ENCODE peak calls at places on chromosomes 16 and 17, in four cellular contexts. One of them, this sample, is unnamed.

GRCh38 chr16:54026456-54026855 is 260.1 kb downstream of the IRX3 start:
- DNase-seq in SK-N-SH: no peak
- DNase-seq in K562: no peak
- DNase-seq in HepG2: no peak
- DNase-seq in this sample: no peak

GRCh38 chr16:17555176-17555575 is 84.4 kb upstream of the XYLT1 start:
- DNase-seq in K562: no peak
- DNase-seq in SK-N-SH: no peak
- DNase-seq in HepG2: no peak
- DNase-seq in this sample: no peak

GRCh38 chr17:49266233-49266632 is 35.6 kb upstream of the PHOSPHO1 start:
- DNase-seq in HepG2: no peak
- DNase-seq in SK-N-SH: no peak
- DNase-seq in K562: no peak
- DNase-seq in this sample: no peak

GRCh38 chr17:58278661-58279015 is 2.1 kb downstream of the MPO start:
- DNase-seq in K562: no peak
- DNase-seq in HepG2: no peak
- DNase-seq in SK-N-SH: peak; percentile 58
- DNase-seq in this sample: no peak

GRCh38 chr16:48862087-48862532 is 252.1 kb upstream of the N4BP1 start:
- DNase-seq in K562: no peak
- DNase-seq in HepG2: no peak
- DNase-seq in SK-N-SH: no peak
- DNase-seq in this sample: peak; percentile 19

GRCh38 chr17:14737984-14738651 is 437.2 kb downstream of the HS3ST3B1 start:
- DNase-seq in HepG2: peak; percentile 97
- DNase-seq in SK-N-SH: no peak
- DNase-seq in K562: peak; percentile 13
- DNase-seq in this sample: no peak

GRCh38 chr16:57145046-57145963 is 40.5 kb downstream of the PSME3IP1 start:
- DNase-seq in SK-N-SH: no peak
- DNase-seq in HepG2: no peak
- DNase-seq in K562: peak; percentile 78
- DNase-seq in this sample: no peak

GRCh38 chr16:29806641-29807425 is 504 bp downstream of the MAZ start:
- DNase-seq in K562: peak; percentile 77
- DNase-seq in HepG2: peak; percentile 76
- DNase-seq in SK-N-SH: peak; percentile 70
- DNase-seq in this sample: peak; percentile 68

GRCh38 chr17:75812096-75813001 is 27.7 kb downstream of the UNK start:
- DNase-seq in SK-N-SH: peak; percentile 20
- DNase-seq in HepG2: no peak
- DNase-seq in K562: no peak
- DNase-seq in this sample: no peak

GRCh38 chr17:918102-918740 is 61.4 kb downstream of the NXN start:
- DNase-seq in HepG2: no peak
- DNase-seq in K562: no peak
- DNase-seq in SK-N-SH: no peak
- DNase-seq in this sample: no peak

GRCh38 chr16:15861996-15862395 is 5.2 kb upstream of the MYH11 start:
- DNase-seq in SK-N-SH: no peak
- DNase-seq in HepG2: no peak
- DNase-seq in K562: no peak
- DNase-seq in this sample: no peak

GRCh38 chr16:10013364-10013763 is 168.9 kb downstream of the GRIN2A start:
- DNase-seq in SK-N-SH: no peak
- DNase-seq in HepG2: no peak
- DNase-seq in K562: no peak
- DNase-seq in this sample: no peak

GRCh38 chr17:75277664-75278071 is 6.6 kb upstream of the MIF4GD start:
- DNase-seq in K562: no peak
- DNase-seq in HepG2: no peak
- DNase-seq in SK-N-SH: no peak
- DNase-seq in this sample: no peak

GRCh38 chr17:245611-246010 is 64.2 kb upstream of the DOC2B start:
- DNase-seq in SK-N-SH: no peak
- DNase-seq in HepG2: no peak
- DNase-seq in K562: no peak
- DNase-seq in this sample: peak; percentile 5

GRCh38 chr16:81697886-81698635 is 81.0 kb upstream of the PLCG2 start:
- DNase-seq in SK-N-SH: no peak
- DNase-seq in HepG2: no peak
- DNase-seq in K562: no peak
- DNase-seq in this sample: no peak

GRCh38 chr17:10033982-10034381 is 128.9 kb upstream of the RCVRN start:
- DNase-seq in HepG2: no peak
- DNase-seq in K562: no peak
- DNase-seq in SK-N-SH: no peak
- DNase-seq in this sample: no peak

GRCh38 chr17:34581446-34582184 is 2.2 kb downstream of the TMEM132E start:
- DNase-seq in SK-N-SH: peak; percentile 70
- DNase-seq in HepG2: no peak
- DNase-seq in K562: no peak
- DNase-seq in this sample: no peak

GRCh38 chr16:58047557-58048348 is 22.2 kb downstream of the MMP15 start:
- DNase-seq in K562: peak; percentile 45
- DNase-seq in SK-N-SH: peak; percentile 37
- DNase-seq in HepG2: no peak
- DNase-seq in this sample: no peak

GRCh38 chr16:28291651-28292626 is at the start of gene SBK1:
- DNase-seq in SK-N-SH: peak; percentile 98
- DNase-seq in HepG2: peak; percentile 40
- DNase-seq in K562: peak; percentile 95
- DNase-seq in this sample: peak; percentile 80

GRCh38 chr16:30064746-30065111 is 831 bp upstream of the ALDOA start:
- DNase-seq in SK-N-SH: no peak
- DNase-seq in HepG2: no peak
- DNase-seq in K562: no peak
- DNase-seq in this sample: no peak

GRCh38 chr17:60971515-60972369 is 294.1 kb downstream of the BCAS3 start:
- DNase-seq in K562: peak; percentile 23
- DNase-seq in HepG2: peak; percentile 56
- DNase-seq in SK-N-SH: peak; percentile 71
- DNase-seq in this sample: peak; percentile 49

GRCh38 chr17:28193241-28193640 is 125.8 kb upstream of the TMEM97 start:
- DNase-seq in SK-N-SH: no peak
- DNase-seq in HepG2: no peak
- DNase-seq in K562: no peak
- DNase-seq in this sample: no peak

GRCh38 chr17:9959377-9959981 is 54.4 kb upstream of the RCVRN start:
- DNase-seq in K562: peak; percentile 38
- DNase-seq in SK-N-SH: peak; percentile 71
- DNase-seq in HepG2: peak; percentile 15
- DNase-seq in this sample: peak; percentile 83

GRCh38 chr16:27253526-27253930 is 15.0 kb downstream of the NSMCE1 start:
- DNase-seq in SK-N-SH: no peak
- DNase-seq in K562: no peak
- DNase-seq in HepG2: no peak
- DNase-seq in this sample: no peak

GRCh38 chr17:80892900-80893603 is 98.6 kb upstream of the CHMP6 start:
- DNase-seq in SK-N-SH: no peak
- DNase-seq in HepG2: no peak
- DNase-seq in K562: no peak
- DNase-seq in this sample: no peak

GRCh38 chr16:23174622-23175021 is 7.9 kb upstream of the SCNN1G start:
- DNase-seq in K562: no peak
- DNase-seq in SK-N-SH: no peak
- DNase-seq in HepG2: no peak
- DNase-seq in this sample: no peak

GRCh38 chr17:3004150-3004801 is 59.1 kb downstream of the OR1D5 start:
- DNase-seq in HepG2: peak; percentile 78
- DNase-seq in K562: no peak
- DNase-seq in SK-N-SH: peak; percentile 97
- DNase-seq in this sample: no peak

GRCh38 chr17:67448449-67448848 is 71.4 kb downstream of the PITPNC1 start:
- DNase-seq in SK-N-SH: no peak
- DNase-seq in K562: no peak
- DNase-seq in HepG2: no peak
- DNase-seq in this sample: no peak

GRCh38 chr17:60107526-60108257 is 29.0 kb upstream of the HEATR6 start:
- DNase-seq in SK-N-SH: no peak
- DNase-seq in K562: peak; percentile 4
- DNase-seq in HepG2: no peak
- DNase-seq in this sample: no peak

GRCh38 chr16:85568519-85568918 is 44.6 kb upstream of the GSE1 start:
- DNase-seq in HepG2: no peak
- DNase-seq in K562: peak; percentile 74
- DNase-seq in SK-N-SH: no peak
- DNase-seq in this sample: no peak

GRCh38 chr17:79607941-79608728 is 2.7 kb downstream of the RBFOX3 start:
- DNase-seq in HepG2: no peak
- DNase-seq in K562: peak; percentile 68
- DNase-seq in SK-N-SH: peak; percentile 58
- DNase-seq in this sample: peak; percentile 79

GRCh38 chr17:63911657-63912100 is 621 bp upstream of the CSHL1 start:
- DNase-seq in HepG2: no peak
- DNase-seq in K562: peak; percentile 74
- DNase-seq in SK-N-SH: peak; percentile 88
- DNase-seq in this sample: peak; percentile 77

GRCh38 chr16:21598676-21599157 is 660 bp upstream of the METTL9 start:
- DNase-seq in HepG2: no peak
- DNase-seq in SK-N-SH: no peak
- DNase-seq in K562: peak; percentile 20
- DNase-seq in this sample: peak; percentile 24

GRCh38 chr17:81050645-81051625 is 16.0 kb downstream of the BAIAP2 start:
- DNase-seq in HepG2: no peak
- DNase-seq in K562: no peak
- DNase-seq in SK-N-SH: no peak
- DNase-seq in this sample: no peak

GRCh38 chr17:38701504-38702165 is 3.4 kb upstream of the MLLT6 start:
- DNase-seq in HepG2: peak; percentile 49
- DNase-seq in SK-N-SH: no peak
- DNase-seq in K562: peak; percentile 61
- DNase-seq in this sample: no peak
- TF ChIP-seq FOXJ3 in HepG2: no peak
- TF ChIP-seq FOXJ3 in SK-N-SH: no peak
- TF ChIP-seq FOXJ3 in K562: no peak
- TF ChIP-seq FOXJ3 in this sample: no peak

GRCh38 chr16:71448274-71448866 is 6.5 kb upstream of the TLE7 start:
- DNase-seq in K562: no peak
- DNase-seq in HepG2: no peak
- DNase-seq in SK-N-SH: no peak
- DNase-seq in this sample: no peak
- TF ChIP-seq FOXJ3 in K562: no peak
- TF ChIP-seq FOXJ3 in HepG2: no peak
- TF ChIP-seq FOXJ3 in SK-N-SH: no peak
- TF ChIP-seq FOXJ3 in this sample: no peak

GRCh38 chr16:66902648-66903543 is 15.8 kb downstream of the CDH16 start:
- DNase-seq in K562: no peak
- DNase-seq in HepG2: no peak
- DNase-seq in SK-N-SH: peak; percentile 16
- DNase-seq in this sample: no peak

GRCh38 chr16:66905633-66906539 is 12.8 kb downstream of the CDH16 start:
- DNase-seq in K562: peak; percentile 95
- DNase-seq in HepG2: peak; percentile 99
- DNase-seq in SK-N-SH: peak; percentile 41
- DNase-seq in this sample: peak; percentile 55

GRCh38 chr16:66904428-66904845 is 14.2 kb downstream of the CDH16 start:
- DNase-seq in K562: no peak
- DNase-seq in HepG2: no peak
- DNase-seq in SK-N-SH: peak; percentile 14
- DNase-seq in this sample: no peak

GRCh38 chr16:66904846-66905632 is 13.6 kb downstream of the CDH16 start:
- DNase-seq in HepG2: peak; percentile 88
- DNase-seq in K562: no peak
- DNase-seq in SK-N-SH: peak; percentile 10
- DNase-seq in this sample: no peak

DNA sequence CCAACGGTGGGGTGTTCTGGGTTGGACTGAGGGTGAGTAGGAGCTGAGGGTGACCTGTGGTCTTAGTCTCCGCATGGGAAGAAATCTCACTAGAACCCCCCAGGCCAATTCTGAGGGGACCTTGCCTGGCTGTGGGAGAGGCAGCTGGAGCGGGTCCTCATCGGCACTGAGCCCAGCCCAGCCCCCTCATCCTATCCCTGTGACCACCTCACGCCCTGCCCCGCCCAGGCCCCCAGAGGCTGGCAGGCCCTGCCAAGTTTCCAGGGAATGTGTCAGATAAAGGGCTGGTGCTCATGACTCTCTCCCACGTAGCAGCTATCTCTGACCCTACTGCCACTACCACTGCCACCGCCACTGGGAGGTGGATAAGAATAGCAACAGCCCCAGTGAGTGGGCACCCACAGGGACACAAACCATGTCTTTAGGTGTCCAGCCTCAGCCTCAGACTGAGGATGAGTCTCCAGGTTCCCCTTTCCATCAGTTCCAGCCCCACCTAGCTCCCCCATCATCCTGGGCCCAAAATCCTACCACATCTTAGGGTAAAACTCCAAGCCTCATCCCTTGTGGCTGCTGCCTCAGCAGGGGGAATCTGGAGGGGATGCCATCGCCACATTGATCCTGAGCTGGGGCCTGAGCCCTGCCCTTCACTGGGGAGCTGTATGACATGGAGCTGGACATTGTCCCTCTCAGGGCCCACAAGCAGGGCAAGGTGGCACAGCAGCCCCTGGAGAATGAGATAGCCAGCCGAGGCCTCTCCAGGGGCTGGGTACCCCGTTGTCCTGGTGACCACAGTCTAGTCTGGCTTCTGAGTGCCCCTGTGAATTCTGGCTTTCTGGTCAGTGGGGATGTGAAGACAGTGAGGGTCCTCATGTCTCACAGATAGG is 14.9 kb downstream of the CDH16 start:
- DNase-seq in SK-N-SH: peak; percentile 14
- DNase-seq in K562: no peak
- DNase-seq in HepG2: no peak
- DNase-seq in this sample: no peak
- TF ChIP-seq FOXJ3 in SK-N-SH: no peak
- TF ChIP-seq FOXJ3 in K562: no peak
- TF ChIP-seq FOXJ3 in HepG2: no peak
- TF ChIP-seq FOXJ3 in this sample: no peak

DNA sequence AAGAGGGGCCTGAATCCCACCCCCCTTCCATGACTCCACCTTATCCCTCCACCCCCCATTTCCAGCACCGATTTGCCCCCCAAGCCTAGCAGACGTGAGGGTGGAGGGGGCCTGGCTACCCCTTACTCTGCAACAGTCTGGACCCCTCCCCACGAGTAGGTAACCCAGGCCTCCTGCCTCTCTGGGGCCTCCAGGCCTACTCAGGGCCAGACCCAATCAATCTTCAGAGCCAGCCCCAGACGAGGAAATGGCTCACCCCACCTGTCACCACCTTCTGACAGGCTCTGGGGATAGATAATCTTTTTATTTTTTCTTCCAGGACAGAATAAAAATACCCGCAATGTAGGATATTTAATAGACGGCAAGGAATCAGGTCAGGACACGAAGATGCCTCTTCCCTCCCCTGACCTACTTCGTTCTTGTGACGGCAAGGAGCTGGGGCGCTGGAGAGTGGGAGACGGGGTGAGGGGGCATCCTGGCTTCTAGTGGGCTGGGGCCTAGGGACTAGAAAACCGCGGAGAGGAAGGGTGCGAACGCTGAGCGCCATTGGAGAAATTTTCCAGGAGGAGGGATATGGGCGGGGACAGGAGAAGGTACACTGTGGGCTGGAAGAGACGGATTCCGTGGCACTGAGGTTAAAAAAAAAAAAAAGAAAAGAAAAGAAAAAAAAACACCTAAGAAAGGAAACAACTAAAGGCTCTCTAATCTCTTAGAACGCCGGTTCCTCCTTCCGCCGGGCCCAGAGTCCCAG is 872 bp upstream of the PLXDC1 start:
- DNase-seq in HepG2: no peak
- DNase-seq in SK-N-SH: peak; percentile 52
- DNase-seq in K562: no peak
- DNase-seq in this sample: peak; percentile 40
- TF ChIP-seq FOXJ3 in HepG2: no peak
- TF ChIP-seq FOXJ3 in SK-N-SH: no peak
- TF ChIP-seq FOXJ3 in K562: no peak
- TF ChIP-seq FOXJ3 in this sample: no peak